ENCODE peak calls at places on chromosomes 1 and 21, in seven cellular contexts. Q, U, X, E, C, K and W are unnamed samples.

GRCh38 chr1:210250998-210251679 is 18.5 kb downstream of the SERTAD4 start:
- ATAC-seq in Q (peak), X (peak), U (peak), K (peak), C (peak), E (peak), W (peak)

GRCh38 chr1:28565726-28566125 is 12.8 kb downstream of the TRNAU1AP start:
- ATAC-seq in C (no peak), U (no peak), E (no peak), K (no peak), X (no peak), Q (no peak), W (no peak)

GRCh38 chr1:60428161-60428560 is 354.6 kb upstream of the C1orf87 start:
- ATAC-seq in E (no peak), Q (no peak), C (no peak), X (no peak), U (no peak), K (no peak), W (peak)

GRCh38 chr1:245698860-245699259 is 544.1 kb downstream of the KIF26B start:
- ATAC-seq in E (no peak), K (no peak), X (no peak), U (no peak), C (no peak), Q (no peak), W (no peak)

GRCh38 chr1:97013904-97014303 is 292.3 kb downstream of the PTBP2 start:
- ATAC-seq in U (no peak), C (peak), Q (no peak), X (no peak), K (peak), E (no peak), W (no peak)

GRCh38 chr1:51559064-51559500 is 40.0 kb upstream of the EPS15 start:
- ATAC-seq in C (no peak), Q (no peak), U (no peak), E (no peak), K (no peak), X (no peak), W (no peak)

GRCh38 chr1:57204942-57205787 is 218.7 kb downstream of the DAB1 start:
- ATAC-seq in C (no peak), X (no peak), K (no peak), E (no peak), Q (peak), U (peak), W (no peak)

GRCh38 chr1:181208076-181208475 is 119.6 kb downstream of the IER5 start:
- ATAC-seq in E (no peak), K (no peak), U (no peak), Q (no peak), X (no peak), C (no peak), W (no peak)

GRCh38 chr1:115176189-115176588 is 86.9 kb upstream of the TSPAN2 start:
- ATAC-seq in U (no peak), C (peak), K (no peak), Q (no peak), X (no peak), E (no peak), W (no peak)

GRCh38 chr1:2801535-2802291 is at the start of gene TTC34:
- ATAC-seq in K (no peak), Q (no peak), U (peak), X (no peak), C (peak), E (peak), W (peak)

GRCh38 chr1:12539705-12540579 is 78.1 kb downstream of the DHRS3 start:
- ATAC-seq in E (peak), C (peak), K (peak), U (peak), Q (peak), X (peak), W (peak)

GRCh38 chr1:33130297-33130696 is 49.3 kb downstream of the AZIN2 start:
- ATAC-seq in Q (peak), C (no peak), E (no peak), K (no peak), X (no peak), U (no peak), W (no peak)

GRCh38 chr21:45863751-45864150 is 117.8 kb upstream of the COL6A1 start:
- ATAC-seq in E (no peak), K (no peak), U (no peak), C (no peak), X (no peak), Q (no peak), W (no peak)

GRCh38 chr1:46553506-46553905 is 2.1 kb upstream of the KNCN start:
- ATAC-seq in X (no peak), C (no peak), E (no peak), U (no peak), K (no peak), Q (no peak), W (no peak)

GRCh38 chr1:41915786-41916571 is 2.7 kb downstream of the HIVEP3 start:
- ATAC-seq in E (peak), U (no peak), K (no peak), Q (no peak), X (no peak), C (no peak), W (no peak)

GRCh38 chr21:38769253-38769780 is 36.4 kb upstream of the ETS2 start:
- ATAC-seq in U (no peak), E (no peak), C (no peak), K (peak), Q (no peak), X (no peak), W (no peak)

GRCh38 chr1:206897175-206897574 is at the start of gene IL24:
- ATAC-seq in E (no peak), C (no peak), U (no peak), X (no peak), K (no peak), Q (no peak), W (no peak)

GRCh38 chr1:10794724-10795304 is 1.6 kb downstream of the CASZ1 start:
- ATAC-seq in U (peak), K (no peak), E (peak), Q (no peak), X (no peak), C (peak), W (no peak)

GRCh38 chr1:33118274-33118673 is 37.3 kb downstream of the AZIN2 start:
- ATAC-seq in K (no peak), X (no peak), C (no peak), U (no peak), E (peak), Q (no peak), W (no peak)

GRCh38 chr1:26861889-26862371 is 1.0 kb upstream of the SFN start:
- ATAC-seq in U (no peak), E (no peak), K (no peak), X (no peak), Q (no peak), C (no peak), W (no peak)

GRCh38 chr21:42811960-42812359 is 67.4 kb downstream of the WDR4 start:
- ATAC-seq in U (no peak), E (no peak), X (no peak), C (no peak), K (no peak), Q (no peak), W (no peak)

GRCh38 chr1:113701429-113701828 is 57.9 kb downstream of the PHTF1 start:
- ATAC-seq in C (no peak), Q (no peak), K (no peak), E (no peak), X (no peak), U (no peak), W (no peak)

GRCh38 chr1:30354410-30354809 is 369.0 kb downstream of the MATN1 start:
- ATAC-seq in Q (no peak), C (no peak), X (no peak), U (no peak), E (no peak), K (no peak), W (no peak)

GRCh38 chr1:225460737-225461532 is 33.1 kb upstream of the LBR start:
- ATAC-seq in X (no peak), E (peak), C (no peak), Q (peak), U (peak), K (peak), W (no peak)

GRCh38 chr1:6461237-6461530 is 4.8 kb downstream of the TNFRSF25 start:
- ATAC-seq in U (no peak), Q (no peak), X (no peak), K (no peak), C (no peak), E (no peak), W (no peak)

GRCh38 chr1:213020016-213020415 is 4.3 kb upstream of the ANGEL2 start:
- ATAC-seq in Q (no peak), U (no peak), X (no peak), K (no peak), E (no peak), C (no peak), W (no peak)

GRCh38 chr1:77961392-77961791 is 17.5 kb downstream of the FUBP1 start:
- ATAC-seq in U (no peak), K (no peak), X (no peak), C (no peak), Q (no peak), E (no peak), W (no peak)

GRCh38 chr21:46604329-46604974 is 430 bp downstream of the S100B start:
- ATAC-seq in E (no peak), K (no peak), U (no peak), C (no peak), X (no peak), Q (no peak), W (no peak)

GRCh38 chr1:157178490-157178889 is 40.3 kb upstream of the ETV3 start:
- ATAC-seq in K (no peak), U (no peak), Q (no peak), C (no peak), E (no peak), X (no peak), W (no peak)

GRCh38 chr1:196877964-196878363 is 9.9 kb upstream of the CFHR4 start:
- ATAC-seq in Q (peak), X (no peak), U (peak), K (peak), C (no peak), E (peak), W (no peak)

GRCh38 chr1:70909262-70909817 is 138.3 kb downstream of the PTGER3 start:
- ATAC-seq in Q (no peak), X (no peak), K (no peak), C (no peak), E (no peak), U (no peak), W (no peak)

GRCh38 chr1:84584126-84584525 is 9.9 kb upstream of the CTBS start:
- ATAC-seq in E (no peak), K (no peak), Q (no peak), U (no peak), C (no peak), X (no peak), W (no peak)

GRCh38 chr1:39646232-39647081 is 7.0 kb upstream of the HEYL start:
- ATAC-seq in K (peak), U (peak), E (peak), X (peak), C (peak), Q (peak), W (peak)

GRCh38 chr1:39642796-39643195 is 3.4 kb upstream of the HEYL start:
- ATAC-seq in U (peak), Q (no peak), E (no peak), X (no peak), C (no peak), K (no peak), W (no peak)

GRCh38 chr1:39645411-39646043 is 6.1 kb upstream of the HEYL start:
- ATAC-seq in E (no peak), C (no peak), Q (no peak), U (peak), X (no peak), K (no peak), W (no peak)

GRCh38 chr1:39640861-39641260 is 1.4 kb upstream of the HEYL start:
- ATAC-seq in X (no peak), U (no peak), C (no peak), K (no peak), E (no peak), Q (no peak), W (no peak)

DNA sequence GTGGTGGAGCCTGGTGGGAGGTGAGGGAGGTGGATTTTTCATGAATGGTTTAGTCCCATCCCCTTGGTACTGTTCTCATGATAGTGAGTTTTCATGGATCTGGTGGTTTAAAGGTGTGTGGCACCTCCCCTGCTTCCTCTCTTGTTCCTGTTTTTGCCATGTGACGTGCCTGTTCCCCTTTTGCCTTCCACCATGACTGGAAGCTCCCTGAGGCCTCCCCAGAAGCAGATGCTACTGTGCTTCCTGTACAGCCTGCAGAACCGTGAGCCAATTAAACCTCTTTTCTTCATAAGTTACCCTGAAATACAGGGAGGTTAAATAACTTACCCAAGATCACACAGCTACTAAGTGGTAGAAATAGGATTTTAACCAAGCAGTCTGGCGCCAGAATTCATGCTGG is 4.3 kb upstream of the HEYL start:
- ATAC-seq in X (no peak), C (no peak), U (no peak), K (no peak), E (no peak), Q (no peak), W (no peak)
- H3K27ac ChIP-seq in X (no peak), C (no peak), U (no peak), K (no peak), E (no peak), Q (no peak), W (no peak)

GRCh38 chr1:116496380-116496779 is 74.4 kb downstream of the CD58 start:
- ATAC-seq in E (peak), Q (no peak), X (no peak), C (peak), K (peak), U (no peak), W (peak)

GRCh38 chr1:116496898-116497297 is 73.9 kb downstream of the CD58 start:
- ATAC-seq in X (no peak), K (no peak), E (no peak), Q (no peak), C (no peak), U (no peak), W (no peak)

GRCh38 chr1:116495534-116495933 is 75.3 kb downstream of the CD58 start:
- ATAC-seq in Q (no peak), C (peak), X (peak), U (no peak), E (no peak), K (no peak), W (no peak)

GRCh38 chr1:116498789-116499628 is 71.8 kb downstream of the CD58 start:
- ATAC-seq in Q (peak), C (peak), U (peak), E (peak), X (peak), K (peak), W (peak)

DNA sequence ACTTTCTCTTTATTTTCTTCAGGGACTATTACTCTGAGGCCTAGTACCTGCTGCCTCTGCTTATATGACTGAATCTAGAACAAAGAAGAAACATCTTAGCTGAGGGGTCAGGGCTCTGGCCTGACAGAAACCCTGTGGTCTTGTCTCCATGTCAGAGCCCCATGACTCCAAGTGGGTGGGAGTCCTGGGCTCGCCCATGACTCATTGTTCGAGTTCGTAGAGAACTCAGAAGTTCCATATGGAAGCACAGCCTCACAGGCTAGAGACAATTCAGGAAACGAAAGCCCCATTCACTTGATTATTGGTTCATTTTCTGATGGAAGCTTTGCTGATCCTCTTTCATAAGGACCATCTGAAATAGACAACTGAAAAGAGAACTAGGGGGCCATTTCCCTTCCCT is 73.2 kb downstream of the CD58 start:
- ATAC-seq in U (no peak), Q (no peak), E (peak), K (no peak), X (no peak), C (no peak), W (no peak)
- H3K27ac ChIP-seq in U (no peak), Q (no peak), E (peak), K (no peak), X (no peak), C (no peak), W (no peak)

GRCh38 chr1:8733463-8733862 is 84.0 kb downstream of the RERE start:
- ATAC-seq in U (peak), Q (no peak), E (peak), K (no peak), C (no peak), X (no peak), W (no peak)
- H3K27ac ChIP-seq in U (peak), Q (no peak), E (no peak), K (no peak), C (no peak), X (no peak), W (no peak)

GRCh38 chr1:172915276-172915675 is 135.5 kb downstream of the TNFSF18 start:
- ATAC-seq in U (no peak), X (no peak), Q (no peak), C (no peak), K (no peak), E (no peak), W (no peak)

GRCh38 chr1:172916126-172916525 is 134.6 kb downstream of the TNFSF18 start:
- ATAC-seq in C (no peak), Q (no peak), K (no peak), E (no peak), X (no peak), U (no peak), W (no peak)

GRCh38 chr1:172917972-172918371 is 132.8 kb downstream of the TNFSF18 start:
- ATAC-seq in U (peak), C (no peak), Q (peak), X (peak), E (peak), K (peak), W (peak)

GRCh38 chr1:172914517-172915144 is 136.1 kb downstream of the TNFSF18 start:
- ATAC-seq in Q (no peak), C (no peak), E (no peak), K (no peak), U (peak), X (no peak), W (peak)

GRCh38 chr1:172918478-172918877 is 132.3 kb downstream of the TNFSF18 start:
- ATAC-seq in C (no peak), K (no peak), U (no peak), E (no peak), Q (no peak), X (no peak), W (no peak)
- H3K27ac ChIP-seq in C (no peak), K (peak), U (peak), E (no peak), Q (no peak), X (no peak), W (peak)

GRCh38 chr1:236844499-236845271 is 49.6 kb downstream of the MTR start:
- ATAC-seq in X (peak), Q (peak), E (no peak), U (no peak), K (peak), C (peak), W (no peak)
- H3K27ac ChIP-seq in X (peak), Q (no peak), E (no peak), U (no peak), K (peak), C (peak), W (no peak)